ENCODE peak calls at places on chromosomes 6 and 20, in eight cellular contexts. R is CD8-positive, alpha-beta memory T cell; P is breast epithelium; J is aorta; B is HCT116; Z is left ventricle myocardium inferior; D is CD4-positive, alpha-beta memory T cell; V is adipocyte. M is an unnamed sample. For H3K4me1, the result is how much of the 10 kb centered on the place peaks cover.

GRCh38 chr6:83442752-83443151 is 11.9 kb upstream of the ME1 start:
- DNase-seq in J (no peak), Z (no peak), V (peak), P (no peak), B (no peak), D (no peak), R (no peak), M (peak)

GRCh38 chr6:44401138-44401537 is 13.6 kb downstream of the CDC5L start:
- DNase-seq in B (no peak), V (no peak), R (no peak), Z (no peak), J (no peak), D (no peak), P (no peak), M (no peak)

GRCh38 chr6:79004239-79004638 is 73.8 kb downstream of the PHIP start:
- DNase-seq in J (no peak), B (no peak), D (no peak), V (no peak), P (no peak), R (no peak), Z (no peak), M (no peak)

GRCh38 chr6:109449789-109450673 is 5.5 kb downstream of the MICAL1 start:
- DNase-seq in V (no peak), B (no peak), Z (no peak), P (no peak), J (no peak), D (peak), R (peak), M (no peak)

GRCh38 chr6:56954389-56955170 is at the start of gene BEND6:
- DNase-seq in P (no peak), J (peak), R (peak), V (peak), D (peak), Z (no peak), B (no peak), M (peak)

GRCh38 chr6:52876056-52876787 is 33.3 kb downstream of the GSTA3 start:
- DNase-seq in R (no peak), J (no peak), B (no peak), P (no peak), V (no peak), D (no peak), Z (no peak), M (no peak)

GRCh38 chr6:150408842-150409241 is 40.0 kb downstream of the IYD start:
- DNase-seq in J (no peak), D (no peak), R (no peak), B (no peak), P (no peak), Z (no peak), V (no peak), M (no peak)

GRCh38 chr6:167858086-167858591 is 31.4 kb downstream of the AFDN start:
- DNase-seq in V (peak), R (no peak), D (no peak), P (no peak), Z (no peak), B (no peak), J (no peak), M (no peak)

GRCh38 chr6:38169826-38170526 is 350.4 kb downstream of the ZFAND3 start:
- DNase-seq in V (no peak), Z (no peak), B (no peak), J (peak), R (no peak), P (peak), D (no peak), M (no peak)

GRCh38 chr6:54654376-54654775 is 192.2 kb upstream of the FAM83B start:
- DNase-seq in D (no peak), V (no peak), P (no peak), R (no peak), B (no peak), Z (no peak), J (no peak), M (no peak)

GRCh38 chr6:31396422-31397152 is 6.8 kb upstream of the MICA start:
- DNase-seq in D (peak), V (peak), J (peak), B (peak), P (peak), R (peak), Z (peak), M (peak)

GRCh38 chr6:84026721-84027164 is 6.8 kb upstream of the MRAP2 start:
- DNase-seq in V (peak), B (no peak), R (no peak), Z (no peak), P (no peak), D (no peak), J (no peak), M (no peak)

GRCh38 chr6:106446287-106446885 is 85.9 kb downstream of the CRYBG1 start:
- DNase-seq in P (no peak), B (no peak), V (peak), Z (no peak), J (no peak), D (peak), R (peak), M (no peak)

GRCh38 chr6:52741872-52742271 is 21.4 kb downstream of the GSTA2 start:
- DNase-seq in D (no peak), R (no peak), Z (no peak), P (no peak), J (no peak), B (no peak), V (no peak), M (no peak)

GRCh38 chr20:14712302-14712739 is 374.9 kb upstream of the FLRT3 start:
- DNase-seq in V (peak), B (no peak), R (no peak), Z (no peak), P (no peak), D (no peak), J (no peak), M (no peak)

GRCh38 chr6:111230351-111231077 is 143.2 kb downstream of the SLC16A10 start:
- DNase-seq in P (no peak), R (no peak), B (no peak), J (no peak), Z (no peak), D (no peak), V (peak), M (peak)

GRCh38 chr20:24827603-24828295 is 121.3 kb upstream of the CST7 start:
- DNase-seq in B (no peak), V (no peak), R (no peak), D (no peak), J (no peak), Z (no peak), P (no peak), M (no peak)

GRCh38 chr20:50350510-50351249 is 159.5 kb upstream of the PTPN1 start:
- DNase-seq in B (no peak), V (no peak), Z (no peak), D (no peak), R (no peak), J (peak), P (no peak), M (no peak)

GRCh38 chr6:9482030-9482731 is 932.7 kb downstream of the TFAP2A start:
- DNase-seq in D (no peak), Z (no peak), B (peak), P (no peak), J (no peak), V (peak), R (no peak), M (no peak)

GRCh38 chr6:54063228-54063539 is 48.1 kb upstream of the MLIP start:
- DNase-seq in B (no peak), Z (no peak), R (no peak), V (no peak), P (no peak), D (no peak), J (no peak), M (no peak)

GRCh38 chr6:30935018-30935417 is 3.0 kb upstream of the SFTA2 start:
- DNase-seq in Z (no peak), D (no peak), J (no peak), P (no peak), V (peak), B (no peak), R (no peak), M (no peak)

GRCh38 chr6:143362192-143362558 is 88.3 kb downstream of the ADAT2 start:
- DNase-seq in Z (no peak), V (no peak), P (no peak), B (no peak), D (no peak), R (no peak), J (no peak), M (no peak)

GRCh38 chr20:38728911-38729642 is 4.8 kb downstream of the SLC32A1 start:
- DNase-seq in B (no peak), D (peak), J (no peak), V (no peak), Z (no peak), R (no peak), P (no peak), M (no peak)
- H3K4me3 ChIP-seq in B (no peak), D (no peak), J (no peak), V (no peak), Z (no peak), R (no peak), P (peak), M (no peak)

DNA sequence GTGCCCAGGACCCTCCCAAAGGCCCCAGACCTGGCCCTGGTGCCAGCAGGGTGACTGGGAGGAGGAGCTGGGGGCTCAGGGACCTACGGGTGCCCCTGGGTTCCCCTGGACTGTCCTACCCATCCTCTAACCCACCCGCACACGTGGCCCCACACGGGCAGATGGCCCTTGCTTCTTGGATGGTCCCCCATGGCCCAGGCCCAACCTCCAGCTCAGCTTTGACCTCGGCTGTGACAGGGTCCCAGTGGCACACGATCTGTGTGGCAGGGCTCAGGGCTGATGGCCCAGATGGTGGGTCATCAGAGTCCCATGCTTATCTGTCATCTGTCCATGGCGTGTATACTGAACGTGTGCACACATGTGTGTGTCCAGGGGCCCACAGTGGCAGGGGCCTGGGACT is 4.0 kb downstream of the NTSR1 start:
- DNase-seq in P (no peak), Z (no peak), R (no peak), V (no peak), B (no peak), D (no peak), J (no peak), M (no peak)
- H3K4me1 ChIP-seq in P (under half), Z (under half), R (under half), V (under half), B (under half), D (under half), J (under half), M (under half)

DNA sequence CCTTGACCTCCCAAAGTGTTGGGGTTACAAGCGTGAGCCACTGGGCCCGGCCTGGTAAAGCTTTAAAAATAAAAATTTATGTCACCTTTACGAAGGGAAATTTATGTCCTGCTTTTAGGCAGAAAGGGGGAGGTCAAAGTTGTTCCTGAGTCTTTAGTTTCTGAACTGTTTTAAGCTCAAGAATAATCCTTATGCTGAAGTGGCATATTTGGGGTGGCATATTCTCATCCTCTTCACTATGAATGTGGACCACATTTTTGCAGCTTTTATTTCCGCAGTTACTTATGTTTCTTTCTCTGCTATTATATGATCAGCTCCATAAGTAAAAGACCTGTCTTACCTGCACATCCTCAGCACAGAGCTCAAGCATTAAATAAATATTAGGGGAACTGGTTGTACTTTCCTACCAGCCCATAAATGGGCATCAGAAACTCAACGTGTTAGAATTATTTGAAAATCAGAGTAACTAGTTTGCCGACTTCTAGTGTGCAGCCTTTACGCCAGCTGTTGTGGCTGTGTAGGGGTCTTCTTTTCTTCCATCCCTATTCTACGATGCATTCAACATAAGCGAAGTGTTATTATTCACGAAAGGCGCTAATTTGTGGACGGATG is 941 bp upstream of the AKAP7 start:
- DNase-seq in Z (no peak), J (no peak), R (no peak), P (no peak), V (no peak), B (no peak), D (no peak), M (no peak)
- H3K4me3 ChIP-seq in Z (peak), J (no peak), R (no peak), P (peak), V (peak), B (peak), D (no peak), M (no peak)

GRCh38 chr6:36604090-36605060 is 10.2 kb downstream of the SRSF3 start:
- DNase-seq in V (no peak), D (peak), Z (no peak), B (no peak), R (no peak), P (peak), J (no peak), M (no peak)
- H3K4me1 ChIP-seq in V (half or more), D (half or more), Z (half or more), B (under half), R (half or more), P (under half), J (under half), M (under half)

GRCh38 chr6:35485402-35485877 is 11.4 kb downstream of the TEAD3 start:
- DNase-seq in V (peak), P (no peak), J (peak), D (no peak), R (no peak), Z (no peak), B (no peak), M (peak)
- H3K4me3 ChIP-seq in V (peak), P (peak), J (no peak), D (no peak), R (no peak), Z (peak), B (peak), M (no peak)

DNA sequence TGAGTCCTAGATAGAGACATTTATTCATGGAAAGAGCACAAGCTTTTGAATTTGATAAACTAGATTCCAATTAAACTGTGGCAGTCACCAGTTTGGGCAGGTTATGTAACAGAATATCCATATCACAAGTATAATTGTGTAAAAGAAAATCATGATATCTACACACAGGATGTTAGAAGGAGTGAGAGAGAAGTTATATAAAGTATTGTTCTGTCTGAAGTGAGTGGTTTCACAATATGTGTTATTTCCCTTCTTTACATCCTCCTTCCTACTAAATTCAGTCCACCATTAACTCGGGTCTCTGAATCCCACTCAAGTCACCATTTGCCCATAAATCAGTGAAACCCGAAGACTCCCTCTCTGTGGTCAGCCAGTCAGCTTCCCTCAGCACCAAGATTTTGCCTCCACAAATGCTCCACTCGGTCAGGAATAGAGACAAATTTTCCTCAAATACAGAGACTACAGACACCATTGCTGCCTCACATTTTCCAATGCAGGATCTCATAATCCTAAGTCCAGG is 776 bp downstream of the HLA-DQB1 start:
- DNase-seq in V (no peak), R (no peak), D (peak), Z (no peak), J (no peak), P (no peak), B (no peak), M (no peak)
- H3K4me1 ChIP-seq in V (under half), R (under half), D (under half), Z (under half), J (under half), P (under half), B (under half), M (under half)

DNA sequence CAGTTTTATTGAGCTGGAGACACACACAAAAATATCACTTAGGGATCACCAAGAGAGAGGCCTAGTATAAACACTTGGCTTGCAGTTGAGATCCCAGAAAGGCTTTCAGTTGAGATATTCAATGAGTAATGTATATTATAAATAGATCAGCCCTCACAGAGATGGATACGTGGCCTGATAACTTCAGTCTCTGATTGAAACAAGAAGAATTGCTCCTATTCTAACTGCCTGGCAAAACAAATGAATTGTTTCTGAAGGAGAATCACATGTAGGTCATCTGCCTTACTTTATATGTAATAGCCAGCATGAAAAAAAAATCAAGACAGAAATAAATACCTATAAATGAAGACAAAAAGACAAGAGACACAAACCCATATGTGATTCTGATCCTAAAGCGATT is 747.3 kb upstream of the MAN1A1 start:
- DNase-seq in P (no peak), B (no peak), V (no peak), R (no peak), D (no peak), J (no peak), Z (no peak), M (no peak)
- H3K4me3 ChIP-seq in P (no peak), B (no peak), V (no peak), R (no peak), D (no peak), J (no peak), Z (no peak), M (no peak)

GRCh38 chr20:61950631-61951010 is 115.1 kb downstream of the TAF4 start:
- DNase-seq in P (peak), R (no peak), J (peak), D (no peak), V (no peak), B (no peak), Z (no peak), M (no peak)
- H3K4me1 ChIP-seq in P (under half), R (under half), J (under half), D (under half), V (under half), B (under half), Z (under half), M (under half)

GRCh38 chr20:46708172-46708860 is 1.1 kb upstream of the SLC2A10 start:
- DNase-seq in D (no peak), V (no peak), R (no peak), B (no peak), J (no peak), P (no peak), Z (no peak), M (no peak)
- H3K4me3 ChIP-seq in D (no peak), V (no peak), R (no peak), B (no peak), J (no peak), P (no peak), Z (no peak), M (no peak)

GRCh38 chr6:11831653-11832052 is 53.0 kb upstream of the ADTRP start:
- DNase-seq in V (no peak), D (no peak), R (no peak), J (no peak), B (no peak), P (no peak), Z (no peak), M (no peak)

GRCh38 chr6:11826779-11827178 is 48.2 kb upstream of the ADTRP start:
- DNase-seq in Z (no peak), J (no peak), R (no peak), V (no peak), D (no peak), B (no peak), P (no peak), M (no peak)

GRCh38 chr6:11830105-11830504 is 51.5 kb upstream of the ADTRP start:
- DNase-seq in J (no peak), P (no peak), D (no peak), B (no peak), Z (no peak), R (no peak), V (no peak), M (no peak)

GRCh38 chr6:11830520-11830919 is 51.9 kb upstream of the ADTRP start:
- DNase-seq in P (no peak), B (no peak), R (no peak), J (no peak), D (no peak), Z (no peak), V (no peak), M (no peak)

DNA sequence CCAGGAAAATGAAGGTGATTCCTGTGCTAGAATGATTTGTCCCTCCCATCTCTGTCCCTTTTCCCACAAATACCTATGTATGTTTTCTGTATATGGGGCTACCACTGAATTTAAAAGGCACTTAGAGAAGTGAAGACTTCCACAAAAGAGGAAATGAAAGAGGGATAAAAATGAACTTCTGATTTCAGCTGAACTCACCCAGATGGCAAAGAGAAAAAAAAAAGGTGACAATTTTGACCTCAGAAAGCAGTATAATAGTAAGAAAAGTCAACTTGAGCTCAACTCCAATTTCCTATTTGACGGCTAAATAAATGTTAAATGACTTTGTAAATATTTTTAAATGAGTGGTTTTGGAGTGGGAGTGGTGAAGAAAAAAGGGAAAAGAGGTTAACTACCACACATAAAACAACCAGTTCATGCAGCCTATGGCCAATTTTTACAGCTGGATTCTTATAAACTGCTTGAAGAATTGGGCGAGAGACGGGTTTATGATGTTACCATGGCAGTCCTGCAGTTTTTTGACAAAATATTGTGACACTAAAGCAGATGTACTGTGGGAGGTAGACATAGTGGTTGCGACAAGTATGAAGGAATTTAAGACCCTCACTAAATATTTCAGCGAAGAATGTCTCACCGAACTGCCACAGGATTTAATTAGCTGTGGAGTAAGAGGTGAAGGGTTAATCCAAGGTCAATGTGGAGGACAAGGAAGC is 49.7 kb upstream of the ADTRP start:
- DNase-seq in J (no peak), Z (no peak), D (no peak), B (no peak), V (no peak), P (no peak), R (no peak), M (no peak)
- H3K4me1 ChIP-seq in J (under half), Z (under half), D (under half), B (under half), V (under half), P (under half), R (under half), M (under half)